ENCODE peak calls at places on chromosomes 13 and 19, in five cellular contexts. A is NCI-H1105; M is HTR-8/SVneo; Z is CD8-positive, alpha-beta T cell; T is effector CD4-positive, alpha-beta T cell. O is an unnamed sample.

GRCh38 chr13:71828117-71828516 is 38.9 kb downstream of the DACH1 start:
- DNase-seq in A (no peak), M (no peak), Z (no peak), T (no peak), O (no peak)

GRCh38 chr13:45691251-45691650 is 10.9 kb upstream of the CBY2 start:
- DNase-seq in A (no peak), M (no peak), Z (no peak), T (no peak), O (no peak)

GRCh38 chr13:111555906-111556305 is 235.5 kb downstream of the TEX29 start:
- DNase-seq in A (no peak), M (no peak), Z (no peak), T (no peak), O (no peak)

GRCh38 chr19:39436350-39436716 is 584 bp upstream of the RPS16 start:
- DNase-seq in A (no peak), M (no peak), Z (no peak), T (no peak), O (no peak)

GRCh38 chr19:34788074-34788473 is 15.1 kb upstream of the ZNF599 start:
- DNase-seq in A (no peak), M (no peak), Z (no peak), T (no peak), O (no peak)

GRCh38 chr13:25172303-25172630 is 179 bp upstream of the AMER2 start:
- DNase-seq in A (no peak), M (no peak), Z (no peak), T (no peak), O (no peak)

GRCh38 chr13:31896427-31896826 is 135.1 kb upstream of the FRY start:
- DNase-seq in A (no peak), M (no peak), Z (no peak), T (no peak), O (no peak)

GRCh38 chr13:114096031-114096485 is 36.4 kb downstream of the RASA3 start:
- DNase-seq in A (no peak), M (no peak), Z (no peak), T (no peak), O (no peak)

GRCh38 chr13:27481766-27482165 is 31.4 kb upstream of the MTIF3 start:
- DNase-seq in A (peak), M (peak), Z (no peak), T (no peak), O (peak)

O was measured in LoVo.